ENCODE peak calls at places on chromosomes 13 and 19, in four cellular contexts. One of them, this sample, is unnamed.

GRCh38 chr19:31944286-31944685 is 401.1 kb upstream of the ZNF507 start:
- DNase-seq in lower leg skin: no peak
- DNase-seq in nephron progenitor cell: no peak
- DNase-seq in heart right ventricle: no peak
- DNase-seq in this sample: no peak

GRCh38 chr13:108276060-108276459 is 6.5 kb downstream of the TNFSF13B start:
- DNase-seq in nephron progenitor cell: no peak
- DNase-seq in lower leg skin: no peak
- DNase-seq in heart right ventricle: peak; percentile 42
- DNase-seq in this sample: no peak

GRCh38 chr13:20128459-20128927 is 32.4 kb downstream of the GJA3 start:
- DNase-seq in lower leg skin: no peak
- DNase-seq in nephron progenitor cell: peak; percentile 21
- DNase-seq in heart right ventricle: no peak
- DNase-seq in this sample: peak; percentile 21

GRCh38 chr13:112877496-112877895 is 91.5 kb upstream of the MCF2L start:
- DNase-seq in heart right ventricle: peak; percentile 6
- DNase-seq in nephron progenitor cell: no peak
- DNase-seq in lower leg skin: no peak
- DNase-seq in this sample: no peak

GRCh38 chr19:46878613-46879375 is 18.0 kb downstream of the ARHGAP35 start:
- DNase-seq in lower leg skin: no peak
- DNase-seq in nephron progenitor cell: no peak
- DNase-seq in heart right ventricle: no peak
- DNase-seq in this sample: no peak

GRCh38 chr13:61685683-61686013 is 270.0 kb upstream of the PCDH20 start:
- DNase-seq in heart right ventricle: no peak
- DNase-seq in lower leg skin: no peak
- DNase-seq in nephron progenitor cell: peak; percentile 16
- DNase-seq in this sample: no peak

GRCh38 chr13:34371108-34371507 is 553.2 kb downstream of the RFC3 start:
- DNase-seq in lower leg skin: no peak
- DNase-seq in heart right ventricle: no peak
- DNase-seq in nephron progenitor cell: no peak
- DNase-seq in this sample: no peak

GRCh38 chr13:97329331-97329730 is 104.6 kb upstream of the RAP2A start:
- DNase-seq in heart right ventricle: no peak
- DNase-seq in lower leg skin: no peak
- DNase-seq in nephron progenitor cell: no peak
- DNase-seq in this sample: no peak

GRCh38 chr13:77207943-77208342 is 119.0 kb downstream of the MYCBP2 start:
- DNase-seq in heart right ventricle: no peak
- DNase-seq in lower leg skin: no peak
- DNase-seq in nephron progenitor cell: no peak
- DNase-seq in this sample: no peak

GRCh38 chr13:67281476-67281875 is 51.3 kb upstream of the PCDH9 start:
- DNase-seq in nephron progenitor cell: peak; percentile 3
- DNase-seq in lower leg skin: no peak
- DNase-seq in heart right ventricle: no peak
- DNase-seq in this sample: no peak

GRCh38 chr19:9709305-9709704 is 34.4 kb upstream of the ZNF562 start:
- DNase-seq in lower leg skin: peak; percentile 18
- DNase-seq in heart right ventricle: no peak
- DNase-seq in nephron progenitor cell: no peak
- DNase-seq in this sample: no peak

GRCh38 chr13:75319244-75319643 is 162.7 kb downstream of the TBC1D4 start:
- DNase-seq in nephron progenitor cell: no peak
- DNase-seq in heart right ventricle: no peak
- DNase-seq in lower leg skin: no peak
- DNase-seq in this sample: no peak

GRCh38 chr13:98370806-98371553 is 193.9 kb upstream of the RNF113B start:
- DNase-seq in lower leg skin: no peak
- DNase-seq in heart right ventricle: peak; percentile 47
- DNase-seq in nephron progenitor cell: no peak
- DNase-seq in this sample: no peak

GRCh38 chr19:42166336-42166735 is 34.1 kb upstream of the POU2F2 start:
- DNase-seq in nephron progenitor cell: no peak
- DNase-seq in heart right ventricle: no peak
- DNase-seq in lower leg skin: no peak
- DNase-seq in this sample: no peak

GRCh38 chr13:43284162-43284561 is 260.8 kb downstream of the DNAJC15 start:
- DNase-seq in lower leg skin: no peak
- DNase-seq in heart right ventricle: no peak
- DNase-seq in nephron progenitor cell: no peak
- DNase-seq in this sample: no peak

GRCh38 chr19:35615036-35615435 is 2.5 kb downstream of the HAUS5 start:
- DNase-seq in heart right ventricle: no peak
- DNase-seq in nephron progenitor cell: no peak
- DNase-seq in lower leg skin: no peak
- DNase-seq in this sample: no peak

GRCh38 chr13:96229356-96229755 is 139.4 kb downstream of the HS6ST3 start:
- DNase-seq in heart right ventricle: no peak
- DNase-seq in lower leg skin: no peak
- DNase-seq in nephron progenitor cell: no peak
- DNase-seq in this sample: no peak

GRCh38 chr13:59837101-59837500 is 326.6 kb downstream of the DIAPH3 start:
- DNase-seq in heart right ventricle: no peak
- DNase-seq in lower leg skin: no peak
- DNase-seq in nephron progenitor cell: no peak
- DNase-seq in this sample: no peak

GRCh38 chr13:59846845-59847620 is 316.7 kb downstream of the DIAPH3 start:
- DNase-seq in nephron progenitor cell: no peak
- DNase-seq in lower leg skin: no peak
- DNase-seq in heart right ventricle: no peak
- DNase-seq in this sample: no peak

GRCh38 chr13:59842507-59842906 is 321.2 kb downstream of the DIAPH3 start:
- DNase-seq in heart right ventricle: no peak
- DNase-seq in nephron progenitor cell: no peak
- DNase-seq in lower leg skin: no peak
- DNase-seq in this sample: no peak

DNA sequence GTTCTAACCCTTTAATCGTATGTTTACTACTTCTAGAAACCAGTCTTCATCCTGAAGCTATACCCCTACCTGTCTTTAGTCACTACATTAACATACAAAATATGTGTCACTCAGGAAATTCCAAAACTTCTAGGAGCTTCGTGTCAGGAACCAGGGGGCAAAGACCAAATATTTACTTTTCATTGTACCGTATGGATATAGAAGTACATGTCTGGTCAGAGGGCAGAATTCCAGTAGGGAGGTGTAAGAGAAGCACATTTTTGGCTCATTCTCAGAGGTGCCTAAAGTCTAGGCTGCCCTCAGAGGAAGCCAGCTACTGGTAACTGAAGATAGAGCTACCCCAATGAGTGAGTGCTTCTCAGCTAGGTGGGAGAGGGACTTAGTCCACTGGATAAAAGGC is 320.7 kb downstream of the DIAPH3 start:
- DNase-seq in nephron progenitor cell: no peak
- DNase-seq in heart right ventricle: no peak
- DNase-seq in lower leg skin: no peak
- DNase-seq in this sample: no peak
- TF ChIP-seq CTCF in nephron progenitor cell: no peak
- TF ChIP-seq CTCF in heart right ventricle: no peak
- TF ChIP-seq CTCF in lower leg skin: no peak
- TF ChIP-seq CTCF in this sample: no peak

GRCh38 chr13:113949546-113949945 is 24.3 kb downstream of the C13orf46 start:
- DNase-seq in nephron progenitor cell: no peak
- DNase-seq in heart right ventricle: no peak
- DNase-seq in lower leg skin: no peak
- DNase-seq in this sample: no peak

GRCh38 chr13:113952151-113952982 is 21.5 kb downstream of the C13orf46 start:
- DNase-seq in nephron progenitor cell: no peak
- DNase-seq in heart right ventricle: no peak
- DNase-seq in lower leg skin: no peak
- DNase-seq in this sample: no peak

GRCh38 chr13:113952983-113953520 is 20.8 kb downstream of the C13orf46 start:
- DNase-seq in lower leg skin: no peak
- DNase-seq in nephron progenitor cell: no peak
- DNase-seq in heart right ventricle: no peak
- DNase-seq in this sample: no peak

GRCh38 chr13:113950451-113951245 is 23.2 kb downstream of the C13orf46 start:
- DNase-seq in nephron progenitor cell: no peak
- DNase-seq in heart right ventricle: no peak
- DNase-seq in lower leg skin: no peak
- DNase-seq in this sample: no peak

GRCh38 chr13:113951246-113951999 is 22.5 kb downstream of the C13orf46 start:
- DNase-seq in nephron progenitor cell: peak; percentile 74
- DNase-seq in heart right ventricle: peak; percentile 89
- DNase-seq in lower leg skin: peak; percentile 78
- DNase-seq in this sample: no peak
- TF ChIP-seq CTCF in nephron progenitor cell: peak; percentile 56
- TF ChIP-seq CTCF in heart right ventricle: peak; percentile 80
- TF ChIP-seq CTCF in lower leg skin: no peak
- TF ChIP-seq CTCF in this sample: peak; percentile 49

GRCh38 chr13:27283906-27284523 is 13.4 kb downstream of the RASL11A start:
- DNase-seq in lower leg skin: no peak
- DNase-seq in nephron progenitor cell: no peak
- DNase-seq in heart right ventricle: no peak
- DNase-seq in this sample: no peak
- TF ChIP-seq CTCF in lower leg skin: no peak
- TF ChIP-seq CTCF in nephron progenitor cell: no peak
- TF ChIP-seq CTCF in heart right ventricle: peak; percentile 50
- TF ChIP-seq CTCF in this sample: no peak

DNA sequence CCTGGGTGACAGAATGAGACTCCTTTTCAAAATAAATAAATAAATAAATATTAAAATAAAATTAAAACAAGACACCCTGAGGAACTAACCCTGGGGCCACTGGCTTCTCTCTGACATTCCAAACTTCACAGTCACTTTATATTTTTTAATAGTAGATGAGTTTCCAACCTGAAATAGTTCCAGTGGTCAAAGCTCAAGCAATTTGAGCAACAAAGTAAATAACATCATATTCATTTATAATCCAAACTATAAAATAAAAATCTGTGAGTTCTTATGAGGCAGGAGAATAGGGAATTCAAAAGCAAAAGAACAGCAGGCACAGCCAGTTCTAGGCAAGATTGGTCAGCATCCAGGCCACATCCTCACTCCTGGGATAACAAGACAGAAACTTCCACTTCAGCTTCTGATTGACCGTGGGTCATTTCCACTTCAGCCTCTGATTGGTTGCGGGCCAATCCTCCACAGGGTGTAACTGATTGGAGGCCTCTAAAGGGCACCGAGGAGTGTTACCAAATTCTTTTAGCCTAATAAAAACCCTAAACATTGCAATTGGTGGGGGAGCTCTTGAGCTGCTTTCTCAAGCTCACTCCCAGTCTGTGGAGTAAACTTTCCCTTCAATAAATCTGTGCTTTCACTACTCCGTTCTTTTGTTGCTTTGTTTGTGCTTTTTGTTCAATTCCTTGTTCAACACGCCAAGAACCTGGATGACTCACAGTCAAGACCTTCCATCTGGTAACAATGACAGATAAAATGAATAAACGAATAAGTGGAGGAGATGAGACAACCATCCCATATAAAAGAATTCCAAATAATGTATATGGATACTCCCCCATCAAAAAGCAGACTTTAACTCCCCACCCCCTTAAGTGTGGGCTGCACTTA is 42.5 kb upstream of the AMER2 start:
- DNase-seq in nephron progenitor cell: no peak
- DNase-seq in heart right ventricle: peak; percentile 16
- DNase-seq in lower leg skin: peak; percentile 29
- DNase-seq in this sample: no peak
- TF ChIP-seq CTCF in nephron progenitor cell: no peak
- TF ChIP-seq CTCF in heart right ventricle: no peak
- TF ChIP-seq CTCF in lower leg skin: no peak
- TF ChIP-seq CTCF in this sample: no peak

GRCh38 chr13:32277838-32278237 is 37.3 kb downstream of the ZAR1L start:
- DNase-seq in lower leg skin: no peak
- DNase-seq in heart right ventricle: no peak
- DNase-seq in nephron progenitor cell: no peak
- DNase-seq in this sample: no peak
- TF ChIP-seq CTCF in lower leg skin: no peak
- TF ChIP-seq CTCF in heart right ventricle: no peak
- TF ChIP-seq CTCF in nephron progenitor cell: no peak
- TF ChIP-seq CTCF in this sample: no peak

GRCh38 chr19:2047076-2047448 is 4.0 kb downstream of the MKNK2 start:
- DNase-seq in nephron progenitor cell: no peak
- DNase-seq in lower leg skin: no peak
- DNase-seq in heart right ventricle: no peak
- DNase-seq in this sample: no peak
- TF ChIP-seq CTCF in nephron progenitor cell: no peak
- TF ChIP-seq CTCF in lower leg skin: no peak
- TF ChIP-seq CTCF in heart right ventricle: no peak
- TF ChIP-seq CTCF in this sample: no peak

DNA sequence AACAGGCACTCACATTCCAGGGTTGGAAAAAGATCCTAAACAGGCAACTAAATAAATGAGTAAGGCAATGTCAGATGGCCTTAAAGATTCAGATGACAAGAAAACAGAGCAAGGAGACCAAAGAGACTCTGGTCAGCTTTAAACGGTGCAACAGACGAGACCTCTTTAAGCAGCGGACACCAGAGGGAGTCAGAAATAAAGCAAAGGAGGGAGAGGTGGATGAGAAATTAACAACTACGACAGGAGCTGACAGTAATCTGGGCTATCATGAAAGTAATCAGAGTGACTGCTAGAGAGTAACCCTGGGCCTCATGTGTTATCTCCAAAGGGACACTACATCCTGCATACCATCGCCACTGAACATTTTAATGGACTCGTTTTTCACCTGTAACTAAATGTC is 1.1 kb downstream of the ZNF550 start:
- DNase-seq in heart right ventricle: no peak
- DNase-seq in nephron progenitor cell: no peak
- DNase-seq in lower leg skin: no peak
- DNase-seq in this sample: no peak
- TF ChIP-seq CTCF in heart right ventricle: no peak
- TF ChIP-seq CTCF in nephron progenitor cell: no peak
- TF ChIP-seq CTCF in lower leg skin: no peak
- TF ChIP-seq CTCF in this sample: no peak

DNA sequence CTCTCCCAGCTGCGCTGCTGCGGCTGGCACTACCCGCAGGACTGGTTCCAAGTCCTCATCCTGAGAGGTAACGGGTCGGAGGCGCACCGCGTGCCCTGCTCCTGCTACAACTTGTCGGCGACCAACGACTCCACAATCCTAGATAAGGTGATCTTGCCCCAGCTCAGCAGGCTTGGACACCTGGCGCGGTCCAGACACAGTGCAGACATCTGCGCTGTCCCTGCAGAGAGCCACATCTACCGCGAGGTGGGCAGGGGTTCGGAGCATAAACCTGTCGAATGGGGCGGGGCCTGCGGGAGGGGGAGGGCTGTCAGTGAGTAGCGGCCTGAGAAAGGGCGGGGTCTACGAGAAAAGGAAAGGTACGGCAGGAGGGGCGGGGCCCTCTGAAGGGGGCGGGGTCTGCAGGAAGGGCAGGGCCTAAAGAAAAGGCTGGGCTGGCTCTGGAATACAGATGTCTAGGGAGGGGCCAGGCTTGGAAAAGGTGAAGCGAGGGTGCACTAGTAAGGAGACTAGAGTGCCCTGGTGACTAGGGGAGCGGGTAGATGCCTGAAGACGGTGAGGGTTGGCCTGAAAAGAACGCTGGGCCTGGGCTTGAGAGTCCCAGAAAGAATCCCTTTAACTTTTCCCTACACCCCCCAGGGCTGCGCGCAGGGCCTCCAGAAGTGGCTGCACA is 3.6 kb downstream of the CD37 start:
- DNase-seq in heart right ventricle: peak; percentile 73
- DNase-seq in lower leg skin: peak; percentile 84
- DNase-seq in nephron progenitor cell: peak; percentile 95
- DNase-seq in this sample: peak; percentile 88
- TF ChIP-seq CTCF in heart right ventricle: no peak
- TF ChIP-seq CTCF in lower leg skin: no peak
- TF ChIP-seq CTCF in nephron progenitor cell: no peak
- TF ChIP-seq CTCF in this sample: peak; percentile 19

GRCh38 chr19:4933528-4933927 is 24.2 kb downstream of the UHRF1 start:
- DNase-seq in heart right ventricle: no peak
- DNase-seq in nephron progenitor cell: no peak
- DNase-seq in lower leg skin: peak; percentile 37
- DNase-seq in this sample: no peak
- TF ChIP-seq CTCF in heart right ventricle: no peak
- TF ChIP-seq CTCF in nephron progenitor cell: no peak
- TF ChIP-seq CTCF in lower leg skin: no peak
- TF ChIP-seq CTCF in this sample: no peak

This sample was measured in progenitor cell of endocrine pancreas.